ENCODE peak calls at places on chromosomes 5 and 9, in five cellular contexts. G is fibroblast of the aortic adventitia; E is suprapubic skin; M is GM12865; X is CD8-positive, alpha-beta T cell. C is an unnamed sample.
A peak's percentile ranks its signal among the peaks of the same experiment; 100 is the strongest.

GRCh38 chr5:1188464-1188863 is 12.9 kb upstream of the SLC6A19 start:
- DNase-seq in M (no peak), G (no peak), X (no peak), E (no peak), C (no peak)

GRCh38 chr5:2891781-2892180 is 140.3 kb upstream of the IRX2 start:
- DNase-seq in M (no peak), G (no peak), E (no peak), X (no peak), C (no peak)

GRCh38 chr5:110544603-110545002 is 181.9 kb downstream of the TMEM232 start:
- DNase-seq in X (no peak), M (no peak), E (no peak), G (no peak), C (no peak)

GRCh38 chr5:16935271-16936149 is 578 bp downstream of the MYO10 start:
- DNase-seq in X (no peak), G (peak; percentile 47), E (peak; percentile 86), M (peak; percentile 14), C (peak; percentile 74)

GRCh38 chr5:10434392-10434791 is 7.3 kb upstream of the ROPN1L start:
- DNase-seq in G (no peak), M (no peak), X (no peak), E (no peak), C (no peak)

GRCh38 chr9:69344459-69344858 is 19.4 kb downstream of the ENTREP1 start:
- DNase-seq in E (no peak), M (no peak), G (no peak), X (no peak), C (no peak)

GRCh38 chr9:71604197-71605063 is 163.9 kb downstream of the CEMIP2 start:
- DNase-seq in X (peak; percentile 79), G (peak; percentile 74), E (peak; percentile 71), M (peak; percentile 71), C (peak; percentile 82)

GRCh38 chr5:150511641-150512367 is 3.9 kb downstream of the NDST1 start:
- DNase-seq in G (peak; percentile 79), M (no peak), E (peak; percentile 85), X (no peak), C (peak; percentile 43)

GRCh38 chr9:111399772-111400563 is 69.9 kb upstream of the OR2K2 start:
- DNase-seq in G (peak; percentile 37), M (peak; percentile 63), X (no peak), E (no peak), C (no peak)

GRCh38 chr5:50595199-50595598 is 71.2 kb upstream of the PARP8 start:
- DNase-seq in X (no peak), E (no peak), G (peak; percentile 93), M (no peak), C (no peak)

GRCh38 chr5:135348920-135349319 is 50.1 kb downstream of the MACROH2A1 start:
- DNase-seq in E (peak; percentile 35), X (no peak), M (no peak), G (no peak), C (no peak)

GRCh38 chr5:176748073-176748966 is 62.0 kb upstream of the UNC5A start:
- DNase-seq in G (no peak), X (no peak), M (no peak), E (peak; percentile 29), C (no peak)

GRCh38 chr9:120563044-120563443 is 16.9 kb downstream of the CDK5RAP2 start:
- DNase-seq in X (no peak), M (no peak), E (peak; percentile 48), G (no peak), C (no peak)

DNA sequence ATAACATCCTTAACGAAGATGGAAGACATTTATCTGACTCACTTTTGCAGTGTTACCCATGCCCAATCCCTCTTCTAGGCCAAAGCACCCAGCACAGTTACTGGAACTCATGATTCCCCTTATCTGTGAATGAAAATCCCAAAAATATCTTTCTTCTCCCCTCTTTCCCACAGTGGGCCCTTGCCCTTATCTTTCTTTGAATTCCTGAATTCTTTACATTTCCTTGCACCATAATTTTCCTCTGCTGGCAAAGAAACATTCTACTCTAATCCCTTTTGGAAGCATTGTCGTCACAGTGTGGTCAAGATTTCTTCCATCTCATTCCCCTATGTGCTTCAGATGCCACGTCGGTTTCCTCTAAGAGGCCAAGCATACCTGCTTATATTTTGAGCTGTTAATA is 135.9 kb upstream of the LIFR start:
- DNase-seq in M (no peak), E (no peak), G (peak; percentile 61), X (no peak), C (no peak)
- TF ChIP-seq CTCF in M (no peak), E (no peak), G (no peak), X (no peak), C (no peak)

GRCh38 chr5:66213533-66213932 is 69.4 kb downstream of the SREK1 start:
- DNase-seq in X (no peak), E (no peak), M (no peak), G (no peak), C (no peak)

GRCh38 chr5:66207800-66208561 is 63.9 kb downstream of the SREK1 start:
- DNase-seq in M (no peak), G (peak; percentile 45), X (no peak), E (no peak), C (no peak)

GRCh38 chr5:66209794-66210193 is 65.7 kb downstream of the SREK1 start:
- DNase-seq in X (no peak), E (no peak), M (no peak), G (no peak), C (no peak)

GRCh38 chr5:66206465-66206864 is 62.4 kb downstream of the SREK1 start:
- DNase-seq in E (no peak), X (no peak), M (no peak), G (no peak), C (no peak)

GRCh38 chr5:66209350-66209749 is 65.2 kb downstream of the SREK1 start:
- DNase-seq in M (no peak), E (no peak), G (no peak), X (no peak), C (no peak)
- TF ChIP-seq CTCF in M (no peak), E (no peak), G (no peak), X (no peak), C (no peak)

DNA sequence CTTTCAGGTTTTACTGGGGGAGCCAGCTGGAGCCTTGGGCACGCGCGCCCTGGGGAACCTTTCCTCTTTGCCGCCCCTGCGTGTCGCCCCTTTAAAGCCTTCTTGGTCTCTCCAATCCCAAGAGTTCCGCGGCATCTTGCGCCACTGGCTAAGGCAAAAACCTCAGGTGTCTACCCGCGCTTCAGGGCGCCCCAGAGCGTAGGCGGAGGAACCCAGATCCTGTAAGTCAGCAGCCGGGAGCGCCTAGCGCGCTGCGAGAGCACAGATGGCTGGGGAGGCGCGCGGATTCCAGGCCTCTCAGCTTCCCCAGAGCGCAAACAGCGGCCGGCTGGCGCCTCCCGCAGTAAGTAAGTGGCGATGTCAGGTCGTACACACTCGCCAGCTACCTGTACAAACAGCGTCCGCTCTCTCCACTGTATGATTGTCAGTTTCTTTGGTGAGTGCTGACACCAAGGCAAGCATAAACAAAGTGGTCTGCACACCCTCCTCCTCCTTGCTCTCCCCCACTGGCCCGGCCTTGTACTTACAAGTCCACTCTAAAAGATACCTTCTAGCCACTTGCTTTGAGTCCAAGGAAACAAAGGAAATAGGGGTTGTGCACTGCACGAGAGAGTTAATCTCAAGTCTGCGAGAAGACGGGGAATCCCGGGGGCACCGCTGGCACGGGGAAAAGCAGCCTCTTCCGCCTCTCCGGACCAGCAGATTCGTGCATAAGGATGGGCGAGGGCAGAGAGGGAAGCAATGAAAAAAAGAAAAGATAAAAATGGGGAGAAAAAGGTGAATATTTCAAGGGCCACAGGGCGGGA is 2.9 kb downstream of the HTR1A start:
- DNase-seq in E (no peak), X (no peak), G (no peak), M (no peak), C (peak; percentile 67)
- TF ChIP-seq CTCF in E (no peak), X (no peak), G (no peak), M (no peak), C (peak; percentile 49)

DNA sequence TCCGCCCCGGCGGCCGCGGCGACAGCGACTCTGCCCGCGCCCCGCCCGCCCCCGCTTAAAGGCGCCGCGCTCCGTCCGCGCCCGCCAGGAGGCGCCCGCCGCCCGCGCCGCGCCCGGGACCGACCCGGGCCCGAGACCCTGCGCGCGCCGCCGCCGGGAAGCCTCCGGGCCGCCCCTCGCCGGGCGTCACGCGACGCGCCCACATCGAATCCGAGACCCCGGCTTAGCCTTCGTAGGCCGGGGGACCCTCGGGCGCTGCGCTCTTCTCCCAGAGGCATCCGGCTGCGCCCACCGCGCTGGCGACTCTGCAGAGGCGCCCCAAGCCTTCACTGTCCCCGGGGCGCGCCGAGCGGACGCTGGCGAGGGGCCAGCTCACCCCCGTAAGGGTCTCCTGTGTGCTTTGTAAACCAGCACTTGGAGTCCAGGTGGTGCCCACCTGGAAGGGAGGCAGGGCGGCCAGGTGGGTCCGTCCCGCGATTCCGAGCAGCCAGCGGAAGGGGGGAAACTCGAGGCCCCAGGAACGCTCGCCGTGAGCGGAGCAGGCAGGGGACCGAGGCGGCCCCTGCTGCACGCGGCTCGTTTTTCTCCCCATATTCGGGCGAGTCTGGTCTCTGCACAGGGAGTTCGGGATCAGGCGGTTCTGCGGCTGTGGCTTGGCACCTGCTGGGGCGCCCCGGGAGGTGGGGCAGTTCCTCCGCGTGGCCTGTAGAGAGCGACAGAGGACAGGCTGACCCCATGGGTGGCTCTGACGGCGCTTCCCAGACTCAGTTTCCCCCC is 432 bp upstream of the ABCA2 start:
- DNase-seq in X (peak; percentile 63), M (peak; percentile 62), G (peak; percentile 23), E (no peak), C (peak; percentile 85)
- TF ChIP-seq CTCF in X (no peak), M (peak; percentile 60), G (peak; percentile 55), E (peak; percentile 37), C (no peak)

C was measured in nephron progenitor cell.